ENCODE peak calls at places on chromosomes 1 and 21, in seven cellular contexts. One of them, this sample, is unnamed.

GRCh38 chr1:61518670-61519400 is 206.1 kb downstream of the TM2D1 start:
- DNase-seq in gastrocnemius medialis: no peak
- DNase-seq in heart left ventricle: no peak
- DNase-seq in CD4-positive, alpha-beta memory T cell: no peak
- DNase-seq in fibroblast of mammary gland: peak
- DNase-seq in LNCaP clone FGC: no peak
- DNase-seq in brain microvascular endothelial cell: no peak
- DNase-seq in this sample: no peak

GRCh38 chr21:31866077-31866511 is 6.7 kb upstream of the HUNK start:
- DNase-seq in gastrocnemius medialis: peak
- DNase-seq in heart left ventricle: peak
- DNase-seq in CD4-positive, alpha-beta memory T cell: peak
- DNase-seq in fibroblast of mammary gland: peak
- DNase-seq in LNCaP clone FGC: peak
- DNase-seq in brain microvascular endothelial cell: peak
- DNase-seq in this sample: peak

GRCh38 chr1:67632811-67633478 is 52.1 kb upstream of the GADD45A start:
- DNase-seq in gastrocnemius medialis: no peak
- DNase-seq in heart left ventricle: no peak
- DNase-seq in CD4-positive, alpha-beta memory T cell: no peak
- DNase-seq in fibroblast of mammary gland: no peak
- DNase-seq in LNCaP clone FGC: no peak
- DNase-seq in brain microvascular endothelial cell: no peak
- DNase-seq in this sample: no peak

GRCh38 chr1:94962745-94963265 is 35.9 kb upstream of the CNN3 start:
- DNase-seq in gastrocnemius medialis: no peak
- DNase-seq in heart left ventricle: peak
- DNase-seq in CD4-positive, alpha-beta memory T cell: peak
- DNase-seq in fibroblast of mammary gland: peak
- DNase-seq in LNCaP clone FGC: peak
- DNase-seq in brain microvascular endothelial cell: no peak
- DNase-seq in this sample: no peak

GRCh38 chr1:22807340-22807739 is 96.7 kb downstream of the EPHB2 start:
- DNase-seq in gastrocnemius medialis: no peak
- DNase-seq in heart left ventricle: no peak
- DNase-seq in CD4-positive, alpha-beta memory T cell: no peak
- DNase-seq in fibroblast of mammary gland: no peak
- DNase-seq in LNCaP clone FGC: no peak
- DNase-seq in brain microvascular endothelial cell: no peak
- DNase-seq in this sample: no peak

GRCh38 chr21:31576428-31576827 is 83.1 kb upstream of the SOD1 start:
- DNase-seq in gastrocnemius medialis: no peak
- DNase-seq in heart left ventricle: no peak
- DNase-seq in CD4-positive, alpha-beta memory T cell: no peak
- DNase-seq in fibroblast of mammary gland: peak
- DNase-seq in LNCaP clone FGC: no peak
- DNase-seq in brain microvascular endothelial cell: no peak
- DNase-seq in this sample: peak

GRCh38 chr1:38151399-38151798 is 104.8 kb upstream of the POU3F1 start:
- DNase-seq in gastrocnemius medialis: no peak
- DNase-seq in heart left ventricle: no peak
- DNase-seq in CD4-positive, alpha-beta memory T cell: no peak
- DNase-seq in fibroblast of mammary gland: no peak
- DNase-seq in LNCaP clone FGC: no peak
- DNase-seq in brain microvascular endothelial cell: no peak
- DNase-seq in this sample: no peak

GRCh38 chr1:46817814-46818213 is 19.0 kb downstream of the CYP4B1 start:
- DNase-seq in gastrocnemius medialis: no peak
- DNase-seq in heart left ventricle: no peak
- DNase-seq in CD4-positive, alpha-beta memory T cell: no peak
- DNase-seq in fibroblast of mammary gland: no peak
- DNase-seq in LNCaP clone FGC: no peak
- DNase-seq in brain microvascular endothelial cell: no peak
- DNase-seq in this sample: no peak

GRCh38 chr1:110425611-110426152 is 18.2 kb upstream of the LAMTOR5 start:
- DNase-seq in gastrocnemius medialis: peak
- DNase-seq in heart left ventricle: peak
- DNase-seq in CD4-positive, alpha-beta memory T cell: no peak
- DNase-seq in fibroblast of mammary gland: no peak
- DNase-seq in LNCaP clone FGC: no peak
- DNase-seq in brain microvascular endothelial cell: no peak
- DNase-seq in this sample: no peak

GRCh38 chr1:42679364-42679983 is 2.7 kb upstream of the YBX1 start:
- DNase-seq in gastrocnemius medialis: no peak
- DNase-seq in heart left ventricle: no peak
- DNase-seq in CD4-positive, alpha-beta memory T cell: no peak
- DNase-seq in fibroblast of mammary gland: peak
- DNase-seq in LNCaP clone FGC: no peak
- DNase-seq in brain microvascular endothelial cell: no peak
- DNase-seq in this sample: peak

GRCh38 chr1:84300501-84300900 is 1.0 kb upstream of the SAMD13 start:
- DNase-seq in gastrocnemius medialis: no peak
- DNase-seq in heart left ventricle: no peak
- DNase-seq in CD4-positive, alpha-beta memory T cell: no peak
- DNase-seq in fibroblast of mammary gland: no peak
- DNase-seq in LNCaP clone FGC: no peak
- DNase-seq in brain microvascular endothelial cell: no peak
- DNase-seq in this sample: no peak

GRCh38 chr1:3066826-3067225 is 2.2 kb upstream of the PRDM16 start:
- DNase-seq in gastrocnemius medialis: no peak
- DNase-seq in heart left ventricle: no peak
- DNase-seq in CD4-positive, alpha-beta memory T cell: no peak
- DNase-seq in fibroblast of mammary gland: no peak
- DNase-seq in LNCaP clone FGC: no peak
- DNase-seq in brain microvascular endothelial cell: no peak
- DNase-seq in this sample: no peak

GRCh38 chr1:20349561-20349960 is 58.9 kb downstream of the VWA5B1 start:
- DNase-seq in gastrocnemius medialis: no peak
- DNase-seq in heart left ventricle: no peak
- DNase-seq in CD4-positive, alpha-beta memory T cell: no peak
- DNase-seq in fibroblast of mammary gland: no peak
- DNase-seq in LNCaP clone FGC: no peak
- DNase-seq in brain microvascular endothelial cell: no peak
- DNase-seq in this sample: no peak

GRCh38 chr21:44994581-44995171 is 54.8 kb downstream of the SLX9 start:
- DNase-seq in gastrocnemius medialis: peak
- DNase-seq in heart left ventricle: no peak
- DNase-seq in CD4-positive, alpha-beta memory T cell: no peak
- DNase-seq in fibroblast of mammary gland: no peak
- DNase-seq in LNCaP clone FGC: no peak
- DNase-seq in brain microvascular endothelial cell: no peak
- DNase-seq in this sample: no peak

GRCh38 chr1:217088521-217089221 is 365.4 kb upstream of the ESRRG start:
- DNase-seq in gastrocnemius medialis: no peak
- DNase-seq in heart left ventricle: no peak
- DNase-seq in CD4-positive, alpha-beta memory T cell: no peak
- DNase-seq in fibroblast of mammary gland: no peak
- DNase-seq in LNCaP clone FGC: no peak
- DNase-seq in brain microvascular endothelial cell: no peak
- DNase-seq in this sample: no peak

GRCh38 chr1:20829946-20830345 is 42.8 kb upstream of the HP1BP3 start:
- DNase-seq in gastrocnemius medialis: no peak
- DNase-seq in heart left ventricle: no peak
- DNase-seq in CD4-positive, alpha-beta memory T cell: no peak
- DNase-seq in fibroblast of mammary gland: no peak
- DNase-seq in LNCaP clone FGC: no peak
- DNase-seq in brain microvascular endothelial cell: no peak
- DNase-seq in this sample: no peak

GRCh38 chr1:116997011-116997410 is 4.5 kb upstream of the CD101 start:
- DNase-seq in gastrocnemius medialis: no peak
- DNase-seq in heart left ventricle: no peak
- DNase-seq in CD4-positive, alpha-beta memory T cell: no peak
- DNase-seq in fibroblast of mammary gland: peak
- DNase-seq in LNCaP clone FGC: no peak
- DNase-seq in brain microvascular endothelial cell: no peak
- DNase-seq in this sample: no peak
- H3K4me3 ChIP-seq in gastrocnemius medialis: no peak
- H3K4me3 ChIP-seq in heart left ventricle: no peak
- H3K4me3 ChIP-seq in CD4-positive, alpha-beta memory T cell: no peak
- H3K4me3 ChIP-seq in fibroblast of mammary gland: no peak
- H3K4me3 ChIP-seq in LNCaP clone FGC: no peak
- H3K4me3 ChIP-seq in brain microvascular endothelial cell: no peak
- H3K4me3 ChIP-seq in this sample: no peak

GRCh38 chr1:230114245-230114651 is 47.2 kb downstream of the GALNT2 start:
- DNase-seq in gastrocnemius medialis: no peak
- DNase-seq in heart left ventricle: no peak
- DNase-seq in CD4-positive, alpha-beta memory T cell: no peak
- DNase-seq in fibroblast of mammary gland: peak
- DNase-seq in LNCaP clone FGC: no peak
- DNase-seq in brain microvascular endothelial cell: peak
- DNase-seq in this sample: peak
- H3K4me3 ChIP-seq in gastrocnemius medialis: no peak
- H3K4me3 ChIP-seq in heart left ventricle: no peak
- H3K4me3 ChIP-seq in CD4-positive, alpha-beta memory T cell: no peak
- H3K4me3 ChIP-seq in fibroblast of mammary gland: peak
- H3K4me3 ChIP-seq in LNCaP clone FGC: no peak
- H3K4me3 ChIP-seq in brain microvascular endothelial cell: peak
- H3K4me3 ChIP-seq in this sample: peak

GRCh38 chr1:230105245-230105753 is 38.3 kb downstream of the GALNT2 start:
- DNase-seq in gastrocnemius medialis: no peak
- DNase-seq in heart left ventricle: no peak
- DNase-seq in CD4-positive, alpha-beta memory T cell: no peak
- DNase-seq in fibroblast of mammary gland: no peak
- DNase-seq in LNCaP clone FGC: no peak
- DNase-seq in brain microvascular endothelial cell: no peak
- DNase-seq in this sample: no peak
- H3K4me3 ChIP-seq in gastrocnemius medialis: peak
- H3K4me3 ChIP-seq in heart left ventricle: no peak
- H3K4me3 ChIP-seq in CD4-positive, alpha-beta memory T cell: no peak
- H3K4me3 ChIP-seq in fibroblast of mammary gland: peak
- H3K4me3 ChIP-seq in LNCaP clone FGC: no peak
- H3K4me3 ChIP-seq in brain microvascular endothelial cell: no peak
- H3K4me3 ChIP-seq in this sample: peak

GRCh38 chr21:33025471-33026298 is at the start of gene OLIG2:
- DNase-seq in gastrocnemius medialis: no peak
- DNase-seq in heart left ventricle: no peak
- DNase-seq in CD4-positive, alpha-beta memory T cell: no peak
- DNase-seq in fibroblast of mammary gland: no peak
- DNase-seq in LNCaP clone FGC: no peak
- DNase-seq in brain microvascular endothelial cell: no peak
- DNase-seq in this sample: no peak
- H3K4me3 ChIP-seq in gastrocnemius medialis: peak
- H3K4me3 ChIP-seq in heart left ventricle: no peak
- H3K4me3 ChIP-seq in CD4-positive, alpha-beta memory T cell: no peak
- H3K4me3 ChIP-seq in fibroblast of mammary gland: no peak
- H3K4me3 ChIP-seq in LNCaP clone FGC: no peak
- H3K4me3 ChIP-seq in brain microvascular endothelial cell: no peak
- H3K4me3 ChIP-seq in this sample: peak

GRCh38 chr1:168466703-168467081 is 77.1 kb downstream of the XCL2 start:
- DNase-seq in gastrocnemius medialis: no peak
- DNase-seq in heart left ventricle: no peak
- DNase-seq in CD4-positive, alpha-beta memory T cell: no peak
- DNase-seq in fibroblast of mammary gland: no peak
- DNase-seq in LNCaP clone FGC: no peak
- DNase-seq in brain microvascular endothelial cell: no peak
- DNase-seq in this sample: no peak
- H3K4me3 ChIP-seq in gastrocnemius medialis: no peak
- H3K4me3 ChIP-seq in heart left ventricle: no peak
- H3K4me3 ChIP-seq in CD4-positive, alpha-beta memory T cell: peak
- H3K4me3 ChIP-seq in fibroblast of mammary gland: no peak
- H3K4me3 ChIP-seq in LNCaP clone FGC: no peak
- H3K4me3 ChIP-seq in brain microvascular endothelial cell: no peak
- H3K4me3 ChIP-seq in this sample: no peak

GRCh38 chr1:173342766-173343165 is 134.4 kb upstream of the PRDX6 start:
- DNase-seq in gastrocnemius medialis: no peak
- DNase-seq in heart left ventricle: no peak
- DNase-seq in CD4-positive, alpha-beta memory T cell: no peak
- DNase-seq in fibroblast of mammary gland: peak
- DNase-seq in LNCaP clone FGC: no peak
- DNase-seq in brain microvascular endothelial cell: no peak
- DNase-seq in this sample: no peak

GRCh38 chr1:173344034-173344743 is 132.9 kb upstream of the PRDX6 start:
- DNase-seq in gastrocnemius medialis: no peak
- DNase-seq in heart left ventricle: no peak
- DNase-seq in CD4-positive, alpha-beta memory T cell: no peak
- DNase-seq in fibroblast of mammary gland: no peak
- DNase-seq in LNCaP clone FGC: no peak
- DNase-seq in brain microvascular endothelial cell: no peak
- DNase-seq in this sample: no peak

GRCh38 chr1:173341307-173341706 is 134.2 kb upstream of the TNFSF4 start:
- DNase-seq in gastrocnemius medialis: peak
- DNase-seq in heart left ventricle: peak
- DNase-seq in CD4-positive, alpha-beta memory T cell: no peak
- DNase-seq in fibroblast of mammary gland: peak
- DNase-seq in LNCaP clone FGC: no peak
- DNase-seq in brain microvascular endothelial cell: peak
- DNase-seq in this sample: peak

DNA sequence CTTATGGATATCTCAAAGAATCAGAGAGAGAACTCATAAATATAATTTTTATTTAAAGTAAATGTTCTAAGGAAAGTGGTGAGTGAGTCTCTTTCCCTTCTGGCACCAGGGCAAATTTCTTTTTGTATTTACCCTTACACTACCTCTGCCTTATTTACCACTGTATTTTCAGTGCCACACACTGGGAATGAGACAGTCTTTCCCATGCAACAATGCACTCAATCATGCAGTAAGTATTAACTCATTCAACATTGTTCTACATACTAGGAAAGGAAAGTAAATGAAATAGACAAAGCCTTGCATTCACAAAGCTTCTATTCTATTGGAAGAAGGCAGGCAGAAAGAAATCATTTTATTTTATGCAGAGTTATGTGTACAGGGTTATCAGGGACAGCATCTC is 129.9 kb upstream of the PRDX6 start:
- DNase-seq in gastrocnemius medialis: no peak
- DNase-seq in heart left ventricle: no peak
- DNase-seq in CD4-positive, alpha-beta memory T cell: no peak
- DNase-seq in fibroblast of mammary gland: no peak
- DNase-seq in LNCaP clone FGC: no peak
- DNase-seq in brain microvascular endothelial cell: no peak
- DNase-seq in this sample: no peak
- H3K4me3 ChIP-seq in gastrocnemius medialis: no peak
- H3K4me3 ChIP-seq in heart left ventricle: no peak
- H3K4me3 ChIP-seq in CD4-positive, alpha-beta memory T cell: no peak
- H3K4me3 ChIP-seq in fibroblast of mammary gland: no peak
- H3K4me3 ChIP-seq in LNCaP clone FGC: no peak
- H3K4me3 ChIP-seq in brain microvascular endothelial cell: no peak
- H3K4me3 ChIP-seq in this sample: no peak

GRCh38 chr1:975365-975764 is 6.5 kb downstream of the PERM1 start:
- DNase-seq in gastrocnemius medialis: peak
- DNase-seq in heart left ventricle: peak
- DNase-seq in CD4-positive, alpha-beta memory T cell: no peak
- DNase-seq in fibroblast of mammary gland: no peak
- DNase-seq in LNCaP clone FGC: no peak
- DNase-seq in brain microvascular endothelial cell: no peak
- DNase-seq in this sample: no peak
- H3K4me3 ChIP-seq in gastrocnemius medialis: no peak
- H3K4me3 ChIP-seq in heart left ventricle: no peak
- H3K4me3 ChIP-seq in CD4-positive, alpha-beta memory T cell: no peak
- H3K4me3 ChIP-seq in fibroblast of mammary gland: no peak
- H3K4me3 ChIP-seq in LNCaP clone FGC: peak
- H3K4me3 ChIP-seq in brain microvascular endothelial cell: no peak
- H3K4me3 ChIP-seq in this sample: no peak

GRCh38 chr1:234963180-234963903 is 165.3 kb downstream of the TOMM20 start:
- DNase-seq in gastrocnemius medialis: peak
- DNase-seq in heart left ventricle: peak
- DNase-seq in CD4-positive, alpha-beta memory T cell: peak
- DNase-seq in fibroblast of mammary gland: peak
- DNase-seq in LNCaP clone FGC: no peak
- DNase-seq in brain microvascular endothelial cell: peak
- DNase-seq in this sample: peak
- H3K4me3 ChIP-seq in gastrocnemius medialis: no peak
- H3K4me3 ChIP-seq in heart left ventricle: no peak
- H3K4me3 ChIP-seq in CD4-positive, alpha-beta memory T cell: peak
- H3K4me3 ChIP-seq in fibroblast of mammary gland: no peak
- H3K4me3 ChIP-seq in LNCaP clone FGC: no peak
- H3K4me3 ChIP-seq in brain microvascular endothelial cell: no peak
- H3K4me3 ChIP-seq in this sample: peak

GRCh38 chr1:164560504-164560903 is 1.5 kb downstream of the PBX1 start:
- DNase-seq in gastrocnemius medialis: no peak
- DNase-seq in heart left ventricle: no peak
- DNase-seq in CD4-positive, alpha-beta memory T cell: no peak
- DNase-seq in fibroblast of mammary gland: no peak
- DNase-seq in LNCaP clone FGC: no peak
- DNase-seq in brain microvascular endothelial cell: no peak
- DNase-seq in this sample: no peak
- H3K4me3 ChIP-seq in gastrocnemius medialis: peak
- H3K4me3 ChIP-seq in heart left ventricle: peak
- H3K4me3 ChIP-seq in CD4-positive, alpha-beta memory T cell: no peak
- H3K4me3 ChIP-seq in fibroblast of mammary gland: peak
- H3K4me3 ChIP-seq in LNCaP clone FGC: no peak
- H3K4me3 ChIP-seq in brain microvascular endothelial cell: peak
- H3K4me3 ChIP-seq in this sample: peak

This sample was measured in skeletal muscle cell.